ENCODE peak calls at places on chromosomes 5 and 9, in four cellular contexts. R is HuH-7.5, D is T-cell, T is G401. P is an unnamed sample.

GRCh38 chr9:136865768-136866103 is 372 bp downstream of the EDF1 start:
- DNase-seq in R (peak; percentile 46), D (no peak), T (no peak), P (no peak)

GRCh38 chr5:66694036-66694435 is 97.8 kb downstream of the MAST4 start:
- DNase-seq in R (no peak), D (no peak), T (no peak), P (no peak)

GRCh38 chr5:123579410-123579809 is 67.4 kb downstream of the CSNK1G3 start:
- DNase-seq in R (no peak), D (no peak), T (no peak), P (no peak)

GRCh38 chr9:33480976-33481375 is 7.3 kb upstream of the NOL6 start:
- DNase-seq in R (no peak), D (no peak), T (no peak), P (no peak)

GRCh38 chr9:89349607-89350006 is 31.3 kb downstream of the SECISBP2 start:
- DNase-seq in R (no peak), D (no peak), T (no peak), P (no peak)

GRCh38 chr9:137305060-137305787 is 3.2 kb upstream of the NRARP start:
- DNase-seq in R (no peak), D (peak; percentile 60), T (peak; percentile 37), P (no peak)

GRCh38 chr5:163565931-163566608 is 60.7 kb downstream of the MAT2B start:
- DNase-seq in R (no peak), D (peak; percentile 9), T (peak; percentile 71), P (peak; percentile 44)

GRCh38 chr9:93483497-93483896 is 30.1 kb upstream of the FAM120AOS start:
- DNase-seq in R (no peak), D (no peak), T (no peak), P (no peak)

GRCh38 chr5:125408582-125409069 is 662.2 kb upstream of the ZNF608 start:
- DNase-seq in R (no peak), D (no peak), T (peak; percentile 30), P (peak; percentile 69)

GRCh38 chr9:22037954-22038690 is 29.0 kb upstream of the CDKN2B start:
- DNase-seq in R (no peak), D (no peak), T (peak; percentile 12), P (no peak)

GRCh38 chr5:80990971-80991370 is 30.8 kb downstream of the RASGRF2 start:
- DNase-seq in R (no peak), D (no peak), T (no peak), P (peak; percentile 29)

GRCh38 chr9:13841801-13842462 is 472.0 kb downstream of the NFIB start:
- DNase-seq in R (no peak), D (no peak), T (no peak), P (peak; percentile 0)

GRCh38 chr5:28542968-28543367 is 1504.6 kb upstream of the CDH9 start:
- DNase-seq in R (no peak), D (no peak), T (no peak), P (peak; percentile 1)

GRCh38 chr9:135328485-135329417 is 150.8 kb upstream of the PPP1R26 start:
- DNase-seq in R (no peak), D (no peak), T (no peak), P (no peak)

GRCh38 chr9:4012446-4012845 is 287.4 kb downstream of the GLIS3 start:
- DNase-seq in R (no peak), D (no peak), T (no peak), P (no peak)

GRCh38 chr5:159915913-159916840 is at the start of gene ADRA1B:
- DNase-seq in R (peak; percentile 54), D (peak; percentile 33), T (peak; percentile 26), P (peak; percentile 91)

GRCh38 chr5:6715758-6716633 is 2.8 kb downstream of the TENT4A start:
- DNase-seq in R (no peak), D (peak; percentile 36), T (peak; percentile 44), P (no peak)

GRCh38 chr5:91490340-91490739 is 107.2 kb upstream of the ARRDC3 start:
- DNase-seq in R (no peak), D (no peak), T (no peak), P (no peak)

GRCh38 chr5:93246093-93246855 is 334.7 kb downstream of the NR2F1-AS1 start:
- DNase-seq in R (peak; percentile 51), D (no peak), T (peak; percentile 15), P (no peak)

GRCh38 chr5:73022480-73023169 is 66.8 kb downstream of the FCHO2 start:
- DNase-seq in R (no peak), D (no peak), T (no peak), P (no peak)

GRCh38 chr9:110526426-110526825 is 53.1 kb downstream of the SVEP1 start:
- DNase-seq in R (no peak), D (no peak), T (peak; percentile 30), P (no peak)

GRCh38 chr5:134594336-134594735 is 38.3 kb downstream of the SAR1B start:
- DNase-seq in R (no peak), D (no peak), T (no peak), P (no peak)

GRCh38 chr5:134183481-134183880 is 6.7 kb upstream of the SKP1 start:
- DNase-seq in R (no peak), D (no peak), T (no peak), P (no peak)

GRCh38 chr5:109359643-109360042 is 50.1 kb downstream of the PJA2 start:
- DNase-seq in R (no peak), D (no peak), T (no peak), P (no peak)

GRCh38 chr9:84315278-84315877 is 25.2 kb downstream of the SLC28A3 start:
- DNase-seq in R (peak; percentile 27), D (peak; percentile 51), T (peak; percentile 75), P (peak; percentile 43)